ENCODE peak calls at places on chromosomes 16 and 17, in four cellular contexts. One of them, this sample, is unnamed.

GRCh38 chr17:2563061-2563460 is 30.4 kb upstream of the PAFAH1B1 start:
- DNase-seq in lower leg skin: no peak
- DNase-seq in brain microvascular endothelial cell: no peak
- DNase-seq in psoas muscle: no peak
- DNase-seq in this sample: peak

GRCh38 chr17:81032641-81033422 is 2.1 kb upstream of the BAIAP2 start:
- DNase-seq in lower leg skin: no peak
- DNase-seq in brain microvascular endothelial cell: no peak
- DNase-seq in psoas muscle: peak
- DNase-seq in this sample: no peak

GRCh38 chr17:66830451-66830850 is 4.5 kb upstream of the CACNG5 start:
- DNase-seq in psoas muscle: no peak
- DNase-seq in brain microvascular endothelial cell: no peak
- DNase-seq in lower leg skin: peak
- DNase-seq in this sample: no peak

GRCh38 chr16:67719048-67719777 is at the start of gene GFOD2:
- DNase-seq in psoas muscle: peak
- DNase-seq in brain microvascular endothelial cell: peak
- DNase-seq in lower leg skin: peak
- DNase-seq in this sample: peak

GRCh38 chr17:21371511-21372081 is 4.6 kb upstream of the KCNJ12 start:
- DNase-seq in brain microvascular endothelial cell: no peak
- DNase-seq in psoas muscle: no peak
- DNase-seq in lower leg skin: no peak
- DNase-seq in this sample: no peak

GRCh38 chr17:73288534-73289302 is 23.1 kb downstream of the CDC42EP4 start:
- DNase-seq in lower leg skin: no peak
- DNase-seq in psoas muscle: peak
- DNase-seq in brain microvascular endothelial cell: no peak
- DNase-seq in this sample: no peak

GRCh38 chr17:82246365-82247174 is 17.7 kb downstream of the SLC16A3 start:
- DNase-seq in brain microvascular endothelial cell: peak
- DNase-seq in psoas muscle: peak
- DNase-seq in lower leg skin: no peak
- DNase-seq in this sample: no peak

GRCh38 chr17:10668771-10669170 is 11.7 kb upstream of the MYH3 start:
- DNase-seq in lower leg skin: no peak
- DNase-seq in brain microvascular endothelial cell: peak
- DNase-seq in psoas muscle: no peak
- DNase-seq in this sample: peak

GRCh38 chr17:5821813-5822212 is 237.5 kb upstream of the NLRP1 start:
- DNase-seq in lower leg skin: no peak
- DNase-seq in brain microvascular endothelial cell: no peak
- DNase-seq in psoas muscle: no peak
- DNase-seq in this sample: no peak

GRCh38 chr16:49355923-49356665 is 17.5 kb upstream of the C16orf78 start:
- DNase-seq in brain microvascular endothelial cell: no peak
- DNase-seq in lower leg skin: peak
- DNase-seq in psoas muscle: peak
- DNase-seq in this sample: no peak

GRCh38 chr17:45841883-45842525 is 2.7 kb upstream of the SPPL2C start:
- DNase-seq in psoas muscle: no peak
- DNase-seq in brain microvascular endothelial cell: no peak
- DNase-seq in lower leg skin: no peak
- DNase-seq in this sample: no peak

GRCh38 chr17:33657181-33657580 is 364.1 kb upstream of the ASIC2 start:
- DNase-seq in brain microvascular endothelial cell: no peak
- DNase-seq in psoas muscle: no peak
- DNase-seq in lower leg skin: no peak
- DNase-seq in this sample: no peak

GRCh38 chr17:560379-560935 is 154.2 kb downstream of the VPS53 start:
- DNase-seq in lower leg skin: no peak
- DNase-seq in psoas muscle: no peak
- DNase-seq in brain microvascular endothelial cell: no peak
- DNase-seq in this sample: no peak

GRCh38 chr17:57401556-57402488 is 145.5 kb downstream of the MSI2 start:
- DNase-seq in brain microvascular endothelial cell: no peak
- DNase-seq in lower leg skin: no peak
- DNase-seq in psoas muscle: no peak
- DNase-seq in this sample: no peak

GRCh38 chr17:4706121-4706520 is 2.2 kb upstream of the PELP1 start:
- DNase-seq in lower leg skin: no peak
- DNase-seq in psoas muscle: no peak
- DNase-seq in brain microvascular endothelial cell: peak
- DNase-seq in this sample: no peak

GRCh38 chr16:70482624-70483023 is 28.2 kb downstream of the FCSK start:
- DNase-seq in lower leg skin: no peak
- DNase-seq in brain microvascular endothelial cell: no peak
- DNase-seq in psoas muscle: no peak
- DNase-seq in this sample: no peak

GRCh38 chr16:5015351-5015750 is 18.4 kb downstream of the NAGPA start:
- DNase-seq in brain microvascular endothelial cell: no peak
- DNase-seq in psoas muscle: no peak
- DNase-seq in lower leg skin: no peak
- DNase-seq in this sample: no peak

GRCh38 chr17:43671075-43671692 is 9.5 kb upstream of the MEOX1 start:
- DNase-seq in lower leg skin: no peak
- DNase-seq in psoas muscle: no peak
- DNase-seq in brain microvascular endothelial cell: peak
- DNase-seq in this sample: no peak

GRCh38 chr17:51741447-51741846 is 417.1 kb downstream of the CA10 start:
- DNase-seq in lower leg skin: no peak
- DNase-seq in psoas muscle: no peak
- DNase-seq in brain microvascular endothelial cell: no peak
- DNase-seq in this sample: no peak

GRCh38 chr17:80751460-80752368 is 207.1 kb downstream of the RPTOR start:
- DNase-seq in psoas muscle: peak
- DNase-seq in lower leg skin: peak
- DNase-seq in brain microvascular endothelial cell: peak
- DNase-seq in this sample: no peak

GRCh38 chr16:8899709-8900317 is 17.7 kb downstream of the LITAFD start:
- DNase-seq in psoas muscle: no peak
- DNase-seq in brain microvascular endothelial cell: no peak
- DNase-seq in lower leg skin: peak
- DNase-seq in this sample: no peak

GRCh38 chr17:82198092-82198491 is 14.6 kb downstream of the CCDC57 start:
- DNase-seq in lower leg skin: no peak
- DNase-seq in brain microvascular endothelial cell: no peak
- DNase-seq in psoas muscle: no peak
- DNase-seq in this sample: no peak

GRCh38 chr17:1399366-1399678 is 700 bp downstream of the YWHAE start:
- DNase-seq in brain microvascular endothelial cell: no peak
- DNase-seq in lower leg skin: peak
- DNase-seq in psoas muscle: peak
- DNase-seq in this sample: no peak

GRCh38 chr16:50802000-50802399 is 60.1 kb downstream of the CYLD start:
- DNase-seq in psoas muscle: no peak
- DNase-seq in lower leg skin: no peak
- DNase-seq in brain microvascular endothelial cell: peak
- DNase-seq in this sample: peak

GRCh38 chr17:57761887-57762286 is 16.8 kb upstream of the CCDC182 start:
- DNase-seq in lower leg skin: no peak
- DNase-seq in brain microvascular endothelial cell: no peak
- DNase-seq in psoas muscle: no peak
- DNase-seq in this sample: no peak

GRCh38 chr16:56547120-56547948 is 17.5 kb upstream of the MT4 start:
- DNase-seq in lower leg skin: no peak
- DNase-seq in psoas muscle: no peak
- DNase-seq in brain microvascular endothelial cell: peak
- DNase-seq in this sample: no peak

GRCh38 chr17:39981207-39982068 is 831 bp downstream of the PSMD3 start:
- DNase-seq in psoas muscle: no peak
- DNase-seq in lower leg skin: no peak
- DNase-seq in brain microvascular endothelial cell: no peak
- DNase-seq in this sample: no peak

GRCh38 chr17:50598487-50598886 is 36.2 kb upstream of the ABCC3 start:
- DNase-seq in brain microvascular endothelial cell: no peak
- DNase-seq in psoas muscle: no peak
- DNase-seq in lower leg skin: no peak
- DNase-seq in this sample: no peak

GRCh38 chr16:88323546-88324330 is 59.0 kb upstream of the ZNF469 start:
- DNase-seq in lower leg skin: no peak
- DNase-seq in psoas muscle: peak
- DNase-seq in brain microvascular endothelial cell: no peak
- DNase-seq in this sample: no peak

GRCh38 chr16:23255000-23255399 is 47.1 kb upstream of the SCNN1B start:
- DNase-seq in lower leg skin: no peak
- DNase-seq in brain microvascular endothelial cell: no peak
- DNase-seq in psoas muscle: no peak
- DNase-seq in this sample: no peak

GRCh38 chr17:49365667-49366066 is 3.6 kb upstream of the ZNF652 start:
- DNase-seq in psoas muscle: no peak
- DNase-seq in lower leg skin: peak
- DNase-seq in brain microvascular endothelial cell: no peak
- DNase-seq in this sample: no peak

GRCh38 chr17:79132271-79133064 is 57.8 kb downstream of the ENGASE start:
- DNase-seq in lower leg skin: no peak
- DNase-seq in brain microvascular endothelial cell: no peak
- DNase-seq in psoas muscle: no peak
- DNase-seq in this sample: no peak

GRCh38 chr16:1914084-1914608 is 4.1 kb downstream of the HS3ST6 start:
- DNase-seq in lower leg skin: no peak
- DNase-seq in brain microvascular endothelial cell: no peak
- DNase-seq in psoas muscle: no peak
- DNase-seq in this sample: no peak
- TF ChIP-seq CTCF in lower leg skin: no peak
- TF ChIP-seq CTCF in brain microvascular endothelial cell: no peak
- TF ChIP-seq CTCF in psoas muscle: no peak
- TF ChIP-seq CTCF in this sample: no peak

GRCh38 chr16:89572042-89572441 is 3.5 kb upstream of the CPNE7 start:
- DNase-seq in lower leg skin: no peak
- DNase-seq in brain microvascular endothelial cell: no peak
- DNase-seq in psoas muscle: no peak
- DNase-seq in this sample: no peak
- H3K4me3 ChIP-seq in lower leg skin: no peak
- H3K4me3 ChIP-seq in brain microvascular endothelial cell: no peak
- H3K4me3 ChIP-seq in psoas muscle: no peak
- H3K4me3 ChIP-seq in this sample: no peak

GRCh38 chr17:36857698-36858097 is 79.6 kb upstream of the LHX1 start:
- DNase-seq in psoas muscle: no peak
- DNase-seq in lower leg skin: no peak
- DNase-seq in brain microvascular endothelial cell: no peak
- DNase-seq in this sample: no peak

GRCh38 chr17:36856169-36856568 is 81.1 kb upstream of the LHX1 start:
- DNase-seq in lower leg skin: no peak
- DNase-seq in brain microvascular endothelial cell: no peak
- DNase-seq in psoas muscle: no peak
- DNase-seq in this sample: no peak

GRCh38 chr17:36854982-36855381 is 82.3 kb upstream of the LHX1 start:
- DNase-seq in psoas muscle: no peak
- DNase-seq in brain microvascular endothelial cell: no peak
- DNase-seq in lower leg skin: no peak
- DNase-seq in this sample: no peak

GRCh38 chr17:36856921-36857381 is 80.3 kb upstream of the LHX1 start:
- DNase-seq in brain microvascular endothelial cell: no peak
- DNase-seq in psoas muscle: no peak
- DNase-seq in lower leg skin: no peak
- DNase-seq in this sample: no peak

GRCh38 chr17:36855459-36855858 is 81.8 kb upstream of the LHX1 start:
- DNase-seq in psoas muscle: no peak
- DNase-seq in lower leg skin: no peak
- DNase-seq in brain microvascular endothelial cell: no peak
- DNase-seq in this sample: no peak
- TF ChIP-seq CTCF in psoas muscle: no peak
- TF ChIP-seq CTCF in lower leg skin: no peak
- TF ChIP-seq CTCF in brain microvascular endothelial cell: no peak
- TF ChIP-seq CTCF in this sample: no peak

GRCh38 chr16:1708083-1708767 is 2.2 kb downstream of the MAPK8IP3 start:
- DNase-seq in lower leg skin: no peak
- DNase-seq in brain microvascular endothelial cell: no peak
- DNase-seq in psoas muscle: no peak
- DNase-seq in this sample: no peak
- H3K4me3 ChIP-seq in lower leg skin: no peak
- H3K4me3 ChIP-seq in brain microvascular endothelial cell: peak
- H3K4me3 ChIP-seq in psoas muscle: peak
- H3K4me3 ChIP-seq in this sample: peak

GRCh38 chr16:30731411-30731810 is 16.8 kb upstream of the PHKG2 start:
- DNase-seq in lower leg skin: no peak
- DNase-seq in brain microvascular endothelial cell: no peak
- DNase-seq in psoas muscle: no peak
- DNase-seq in this sample: no peak
- TF ChIP-seq CTCF in lower leg skin: no peak
- TF ChIP-seq CTCF in brain microvascular endothelial cell: no peak
- TF ChIP-seq CTCF in psoas muscle: no peak
- TF ChIP-seq CTCF in this sample: no peak

GRCh38 chr17:60916043-60916442 is 238.4 kb downstream of the BCAS3 start:
- DNase-seq in lower leg skin: no peak
- DNase-seq in psoas muscle: no peak
- DNase-seq in brain microvascular endothelial cell: no peak
- DNase-seq in this sample: no peak
- H3K4me3 ChIP-seq in lower leg skin: no peak
- H3K4me3 ChIP-seq in psoas muscle: no peak
- H3K4me3 ChIP-seq in brain microvascular endothelial cell: no peak
- H3K4me3 ChIP-seq in this sample: no peak

GRCh38 chr16:57775661-57776469 is 26.4 kb downstream of the KIFC3 start:
- DNase-seq in psoas muscle: peak
- DNase-seq in lower leg skin: no peak
- DNase-seq in brain microvascular endothelial cell: peak
- DNase-seq in this sample: no peak
- TF ChIP-seq CTCF in psoas muscle: peak
- TF ChIP-seq CTCF in lower leg skin: no peak
- TF ChIP-seq CTCF in brain microvascular endothelial cell: peak
- TF ChIP-seq CTCF in this sample: peak

GRCh38 chr17:59804910-59805381 is 87.8 kb downstream of the TUBD1 start:
- DNase-seq in brain microvascular endothelial cell: no peak
- DNase-seq in psoas muscle: no peak
- DNase-seq in lower leg skin: no peak
- DNase-seq in this sample: no peak
- H3K4me3 ChIP-seq in brain microvascular endothelial cell: no peak
- H3K4me3 ChIP-seq in psoas muscle: peak
- H3K4me3 ChIP-seq in lower leg skin: no peak
- H3K4me3 ChIP-seq in this sample: no peak